ENCODE peak calls at places on chromosomes 13 and 19, in four cellular contexts. S is NCI-H2029 treated with DMSO at 0.1 percent for 48 hours, K is GOT3, L is mucosa of descending colon. X is an unnamed sample.

GRCh38 chr19:12720851-12721655 is 2.7 kb downstream of the TNPO2 start:
- DNase-seq in L (no peak), S (no peak), K (no peak), X (no peak)

GRCh38 chr13:74305876-74306275 is 171.7 kb upstream of the KLF12 start:
- DNase-seq in K (no peak), L (no peak), S (no peak), X (no peak)

GRCh38 chr13:100131863-100132574 is 43.1 kb downstream of the PCCA start:
- DNase-seq in S (no peak), L (no peak), K (no peak), X (no peak)

GRCh38 chr13:51800456-51800855 is 3.5 kb downstream of the DHRS12 start:
- DNase-seq in K (no peak), S (no peak), L (no peak), X (no peak)

GRCh38 chr13:110150384-110151091 is 156.4 kb downstream of the COL4A1 start:
- DNase-seq in S (no peak), K (no peak), L (no peak), X (no peak)

GRCh38 chr19:47417746-47418594 is 1.4 kb downstream of the MEIS3 start:
- DNase-seq in S (no peak), L (no peak), K (no peak), X (no peak)

GRCh38 chr13:77389617-77389984 is 62.7 kb upstream of the MYCBP2 start:
- DNase-seq in L (no peak), K (no peak), S (no peak), X (no peak)

GRCh38 chr19:13150919-13151604 is 851 bp downstream of the IER2 start:
- DNase-seq in K (no peak), S (no peak), L (peak), X (no peak)

GRCh38 chr13:46803586-46803985 is 6.6 kb upstream of the ESD start:
- DNase-seq in S (no peak), K (no peak), L (no peak), X (no peak)

GRCh38 chr13:100394005-100394695 is 194.4 kb downstream of the GGACT start:
- DNase-seq in S (no peak), K (no peak), L (no peak), X (no peak)

GRCh38 chr19:56133858-56134654 is 7.0 kb upstream of the ZNF444 start:
- DNase-seq in S (no peak), K (no peak), L (no peak), X (no peak)

GRCh38 chr13:94598281-94598680 is 2.3 kb upstream of the TGDS start:
- DNase-seq in S (no peak), L (no peak), K (no peak), X (no peak)

GRCh38 chr13:113119166-113119821 is 3.3 kb upstream of the F10 start:
- DNase-seq in S (no peak), L (no peak), K (no peak), X (no peak)

GRCh38 chr19:17902701-17903100 is 30.1 kb upstream of the CCDC124 start:
- DNase-seq in K (no peak), L (no peak), S (no peak), X (no peak)

GRCh38 chr13:109924376-109924775 is 138.0 kb upstream of the IRS2 start:
- DNase-seq in L (no peak), S (no peak), K (no peak), X (no peak)

GRCh38 chr13:66375756-66376155 is 854.4 kb downstream of the PCDH9 start:
- DNase-seq in K (no peak), L (no peak), S (no peak), X (no peak)

GRCh38 chr19:47663911-47664771 is 49.1 kb upstream of the EHD2 start:
- DNase-seq in S (no peak), K (peak), L (no peak), X (no peak)

GRCh38 chr13:49279112-49279511 is 31.4 kb downstream of the CDADC1 start:
- DNase-seq in L (no peak), K (no peak), S (no peak), X (no peak)

GRCh38 chr19:42455621-42456081 is 12.9 kb upstream of the CXCL17 start:
- DNase-seq in S (no peak), K (no peak), L (peak), X (no peak)